ENCODE peak calls at places on chromosomes 13 and 19, in six cellular contexts. One of them, this sample, is unnamed.
A peak's percentile ranks its signal among the peaks of the same experiment; 100 is the strongest.

GRCh38 chr13:64007334-64007733 is 2591.7 kb upstream of the PCDH20 start:
- DNase-seq in left lung: no peak
- DNase-seq in tibial artery: no peak
- DNase-seq in activated CD4-positive, alpha-beta T cell treated with anti-CD3 and anti-CD28 coated beads for 48 hours: no peak
- DNase-seq in cerebellar cortex: no peak
- DNase-seq in iris pigment epithelial cell: peak; percentile 14
- DNase-seq in this sample: no peak

GRCh38 chr13:35485451-35485850 is 9.0 kb upstream of the MAB21L1 start:
- DNase-seq in left lung: no peak
- DNase-seq in iris pigment epithelial cell: no peak
- DNase-seq in activated CD4-positive, alpha-beta T cell treated with anti-CD3 and anti-CD28 coated beads for 48 hours: no peak
- DNase-seq in cerebellar cortex: peak; percentile 85
- DNase-seq in tibial artery: no peak
- DNase-seq in this sample: no peak

GRCh38 chr19:30402790-30403189 is 30.6 kb downstream of the ZNF536 start:
- DNase-seq in activated CD4-positive, alpha-beta T cell treated with anti-CD3 and anti-CD28 coated beads for 48 hours: no peak
- DNase-seq in cerebellar cortex: no peak
- DNase-seq in tibial artery: no peak
- DNase-seq in iris pigment epithelial cell: no peak
- DNase-seq in left lung: no peak
- DNase-seq in this sample: no peak

GRCh38 chr19:29715695-29716581 is 877 bp upstream of the C19orf12 start:
- DNase-seq in tibial artery: no peak
- DNase-seq in cerebellar cortex: no peak
- DNase-seq in iris pigment epithelial cell: no peak
- DNase-seq in activated CD4-positive, alpha-beta T cell treated with anti-CD3 and anti-CD28 coated beads for 48 hours: peak; percentile 30
- DNase-seq in left lung: no peak
- DNase-seq in this sample: no peak

GRCh38 chr19:40982594-40983101 is 8.4 kb upstream of the CYP2B6 start:
- DNase-seq in cerebellar cortex: no peak
- DNase-seq in iris pigment epithelial cell: peak; percentile 26
- DNase-seq in activated CD4-positive, alpha-beta T cell treated with anti-CD3 and anti-CD28 coated beads for 48 hours: no peak
- DNase-seq in left lung: no peak
- DNase-seq in tibial artery: no peak
- DNase-seq in this sample: no peak

GRCh38 chr19:54905908-54906511 is at the start of gene NCR1:
- DNase-seq in cerebellar cortex: no peak
- DNase-seq in activated CD4-positive, alpha-beta T cell treated with anti-CD3 and anti-CD28 coated beads for 48 hours: no peak
- DNase-seq in left lung: no peak
- DNase-seq in tibial artery: no peak
- DNase-seq in iris pigment epithelial cell: no peak
- DNase-seq in this sample: no peak

GRCh38 chr19:821228-821975 is at the start of gene PLPPR3:
- DNase-seq in cerebellar cortex: no peak
- DNase-seq in left lung: no peak
- DNase-seq in tibial artery: no peak
- DNase-seq in iris pigment epithelial cell: no peak
- DNase-seq in activated CD4-positive, alpha-beta T cell treated with anti-CD3 and anti-CD28 coated beads for 48 hours: no peak
- DNase-seq in this sample: no peak

GRCh38 chr13:46964789-46965527 is 68.1 kb upstream of the HTR2A start:
- DNase-seq in cerebellar cortex: no peak
- DNase-seq in left lung: no peak
- DNase-seq in activated CD4-positive, alpha-beta T cell treated with anti-CD3 and anti-CD28 coated beads for 48 hours: no peak
- DNase-seq in iris pigment epithelial cell: peak; percentile 3
- DNase-seq in tibial artery: peak; percentile 30
- DNase-seq in this sample: no peak

GRCh38 chr19:43470288-43470687 is 4.9 kb upstream of the LYPD3 start:
- DNase-seq in cerebellar cortex: no peak
- DNase-seq in iris pigment epithelial cell: peak; percentile 80
- DNase-seq in left lung: no peak
- DNase-seq in tibial artery: no peak
- DNase-seq in activated CD4-positive, alpha-beta T cell treated with anti-CD3 and anti-CD28 coated beads for 48 hours: peak; percentile 73
- DNase-seq in this sample: no peak

GRCh38 chr19:45995715-45996385 is 583 bp downstream of the CCDC61 start:
- DNase-seq in left lung: no peak
- DNase-seq in tibial artery: no peak
- DNase-seq in cerebellar cortex: no peak
- DNase-seq in activated CD4-positive, alpha-beta T cell treated with anti-CD3 and anti-CD28 coated beads for 48 hours: no peak
- DNase-seq in iris pigment epithelial cell: peak; percentile 35
- DNase-seq in this sample: no peak

GRCh38 chr19:19032420-19033175 is 719 bp downstream of the SUGP2 start:
- DNase-seq in activated CD4-positive, alpha-beta T cell treated with anti-CD3 and anti-CD28 coated beads for 48 hours: peak; percentile 93
- DNase-seq in tibial artery: peak; percentile 93
- DNase-seq in iris pigment epithelial cell: peak; percentile 94
- DNase-seq in left lung: peak; percentile 95
- DNase-seq in cerebellar cortex: peak; percentile 96
- DNase-seq in this sample: peak; percentile 66

GRCh38 chr13:64925284-64925683 is 2304.9 kb downstream of the PCDH9 start:
- DNase-seq in left lung: no peak
- DNase-seq in iris pigment epithelial cell: peak; percentile 25
- DNase-seq in cerebellar cortex: no peak
- DNase-seq in activated CD4-positive, alpha-beta T cell treated with anti-CD3 and anti-CD28 coated beads for 48 hours: no peak
- DNase-seq in tibial artery: no peak
- DNase-seq in this sample: no peak

This sample was measured in brain pericyte.